ENCODE peak calls at places on chromosomes 13 and 19, in eight cellular contexts. N is A673; G is Calu3; Z is GM10248; I is CD4-positive, alpha-beta T cell; Q is astrocyte of the cerebellum; Y is uterus; D is tibial nerve. O is an unnamed sample.

GRCh38 chr13:42656136-42656535 is 82.2 kb downstream of the TNFSF11 start:
- DNase-seq in N (no peak), G (no peak), Z (no peak), I (no peak), Q (no peak), Y (no peak), D (no peak), O (no peak)

GRCh38 chr13:47545630-47546029 is 455.4 kb downstream of the SUCLA2 start:
- DNase-seq in N (no peak), G (no peak), Z (no peak), I (no peak), Q (no peak), Y (no peak), D (no peak), O (no peak)

GRCh38 chr13:49516467-49516866 is 20.7 kb downstream of the PHF11 start:
- DNase-seq in N (no peak), G (no peak), Z (no peak), I (no peak), Q (no peak), Y (no peak), D (no peak), O (no peak)

GRCh38 chr19:2625434-2625833 is 77.1 kb downstream of the GNG7 start:
- DNase-seq in N (no peak), G (peak; percentile 28), Z (no peak), I (no peak), Q (no peak), Y (no peak), D (no peak), O (no peak)

GRCh38 chr19:55353803-55354697 is 469 bp downstream of the COX6B2 start:
- DNase-seq in N (peak; percentile 73), G (peak; percentile 84), Z (peak; percentile 86), I (peak; percentile 50), Q (no peak), Y (peak; percentile 65), D (no peak), O (peak; percentile 89)

GRCh38 chr19:39878398-39878797 is 32.2 kb upstream of the FBL start:
- DNase-seq in N (no peak), G (no peak), Z (no peak), I (no peak), Q (no peak), Y (no peak), D (no peak), O (peak; percentile 51)

GRCh38 chr19:44757057-44757734 is 8.7 kb downstream of the BCL3 start:
- DNase-seq in N (peak; percentile 65), G (no peak), Z (no peak), I (no peak), Q (no peak), Y (peak; percentile 78), D (peak; percentile 60), O (no peak)

GRCh38 chr19:46661735-46662592 is 982 bp upstream of the DACT3 start:
- DNase-seq in N (peak; percentile 92), G (peak; percentile 87), Z (peak; percentile 79), I (peak; percentile 72), Q (peak; percentile 81), Y (peak; percentile 86), D (peak; percentile 66), O (peak; percentile 81)

GRCh38 chr19:57242821-57243220 is 2.4 kb downstream of the ZNF805 start:
- DNase-seq in N (no peak), G (no peak), Z (no peak), I (no peak), Q (no peak), Y (no peak), D (no peak), O (no peak)

GRCh38 chr19:13906525-13906904 is 514 bp downstream of the CC2D1A start:
- DNase-seq in N (no peak), G (peak; percentile 36), Z (no peak), I (peak; percentile 33), Q (no peak), Y (no peak), D (no peak), O (peak; percentile 53)

GRCh38 chr19:12364391-12365093 is 941 bp downstream of the ZNF442 start:
- DNase-seq in N (peak; percentile 4), G (peak; percentile 2), Z (peak; percentile 29), I (no peak), Q (no peak), Y (peak; percentile 18), D (no peak), O (peak; percentile 56)

GRCh38 chr19:57068921-57069697 is 50.7 kb upstream of the USP29 start:
- DNase-seq in N (peak; percentile 53), G (no peak), Z (no peak), I (no peak), Q (no peak), Y (peak; percentile 73), D (no peak), O (no peak)

GRCh38 chr19:11418166-11418517 is 972 bp downstream of the RGL3 start:
- DNase-seq in N (no peak), G (no peak), Z (no peak), I (no peak), Q (no peak), Y (no peak), D (no peak), O (no peak)

DNA sequence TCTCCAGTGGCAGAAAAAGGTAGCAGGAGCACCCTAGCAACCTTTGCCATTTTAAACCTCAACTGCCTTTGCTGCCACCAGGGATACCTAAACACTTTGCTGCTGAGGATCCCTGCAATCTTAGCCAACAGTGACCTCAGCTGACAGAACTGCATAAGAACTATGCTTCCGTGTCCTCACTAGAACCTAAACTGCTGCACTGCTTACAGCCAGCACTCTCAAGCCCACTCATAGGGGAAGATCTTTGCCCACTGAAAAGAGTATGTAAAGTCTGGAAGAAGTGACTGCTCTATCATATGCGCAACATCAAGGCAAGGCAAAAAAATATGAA is 270.0 kb upstream of the PCDH20 start:
- DNase-seq in N (peak; percentile 48), G (no peak), Z (no peak), I (no peak), Q (no peak), Y (no peak), D (no peak), O (no peak)
- TF ChIP-seq CTCF in N (peak; percentile 54), G (no peak), Z (no peak), I (no peak), Q (no peak), Y (no peak), D (no peak), O (no peak)

DNA sequence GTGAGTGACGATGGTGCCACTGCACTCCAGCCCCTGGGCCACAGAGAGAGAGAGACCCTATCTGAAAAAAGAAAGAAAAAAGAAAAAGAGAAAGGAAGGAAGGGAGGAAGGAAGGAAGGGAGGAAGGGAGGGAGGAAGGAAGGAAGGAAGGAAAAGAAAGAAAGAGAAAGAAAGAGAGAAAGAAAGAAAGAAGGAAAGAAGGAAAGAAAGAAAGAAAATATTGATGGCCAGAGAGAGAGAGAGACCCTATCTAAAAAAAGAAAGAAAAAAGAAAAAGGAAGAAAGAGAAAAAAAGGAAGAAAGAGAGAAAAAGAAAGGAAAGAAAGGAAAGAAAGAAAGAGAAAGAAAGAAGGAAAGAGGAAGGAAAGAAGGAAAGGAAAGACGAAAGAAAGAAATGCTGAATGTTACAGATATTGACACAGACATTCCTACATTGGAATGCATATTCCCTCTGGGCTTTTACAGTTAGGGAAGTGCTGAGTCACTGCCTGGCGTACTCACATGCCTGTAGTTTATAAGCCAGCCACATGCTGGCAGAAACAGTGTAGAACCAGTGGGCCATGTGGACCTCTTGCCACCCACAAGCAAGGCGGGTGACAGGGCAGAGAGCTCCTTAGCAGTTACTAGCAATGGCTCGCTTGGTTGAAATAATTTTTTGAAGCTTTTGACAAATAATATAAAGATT is 34.6 kb upstream of the SLC46A3 start:
- DNase-seq in N (peak; percentile 90), G (peak; percentile 30), Z (no peak), I (no peak), Q (peak; percentile 77), Y (no peak), D (peak; percentile 16), O (no peak)
- TF ChIP-seq CTCF in N (no peak), G (no peak), Z (no peak), I (no peak), Q (peak; percentile 19), Y (no peak), D (no peak), O (no peak)

GRCh38 chr19:19615086-19615485 is 3.4 kb downstream of the PBX4 start:
- DNase-seq in N (no peak), G (no peak), Z (no peak), I (peak; percentile 25), Q (no peak), Y (no peak), D (no peak), O (no peak)

GRCh38 chr19:19619121-19619848 is 798 bp upstream of the PBX4 start:
- DNase-seq in N (no peak), G (no peak), Z (peak; percentile 2), I (no peak), Q (no peak), Y (no peak), D (no peak), O (no peak)

GRCh38 chr19:19623383-19623782 is 4.6 kb downstream of the LPAR2 start:
- DNase-seq in N (no peak), G (no peak), Z (no peak), I (no peak), Q (no peak), Y (no peak), D (no peak), O (no peak)

GRCh38 chr19:19619849-19620210 is 1.3 kb upstream of the PBX4 start:
- DNase-seq in N (no peak), G (no peak), Z (no peak), I (no peak), Q (no peak), Y (no peak), D (no peak), O (no peak)

DNA sequence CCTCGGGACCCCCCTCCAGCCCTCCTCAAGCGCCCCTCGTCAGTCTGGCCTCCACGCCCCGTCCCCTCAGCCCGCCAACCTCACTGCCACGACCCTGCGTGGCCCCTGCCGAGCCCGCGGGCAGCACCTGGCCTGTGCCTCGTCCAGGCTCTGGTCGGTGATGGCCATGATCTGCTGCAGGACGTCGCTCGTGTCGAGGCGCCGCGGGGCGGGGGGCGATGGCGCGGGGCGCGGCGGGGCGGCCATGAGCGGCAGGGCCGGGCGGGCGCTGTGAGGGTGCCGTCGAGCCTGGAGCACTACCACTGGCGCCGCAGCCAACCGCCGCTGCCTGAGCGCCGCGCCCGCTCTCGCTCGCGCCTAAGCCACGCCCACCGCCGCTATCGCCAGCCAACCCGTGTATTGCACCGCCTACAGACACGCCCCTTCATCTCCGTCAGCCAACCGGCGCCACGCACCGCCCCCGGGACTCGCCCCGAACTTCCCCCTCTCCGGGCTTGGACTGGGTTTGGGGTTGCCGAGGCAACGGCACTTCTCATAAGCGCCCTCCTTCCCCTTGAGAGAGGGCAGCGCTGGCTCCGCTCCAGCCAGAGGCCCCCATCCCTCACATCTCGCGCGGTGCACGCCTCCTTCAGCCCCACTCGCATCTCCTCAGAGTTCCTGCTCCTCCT is at the start of gene PBX4:
- DNase-seq in N (peak; percentile 97), G (peak; percentile 94), Z (peak; percentile 99), I (peak; percentile 99), Q (peak; percentile 63), Y (peak; percentile 76), D (peak; percentile 89), O (peak; percentile 99)
- TF ChIP-seq CTCF in N (no peak), G (no peak), Z (no peak), I (no peak), Q (no peak), Y (no peak), D (no peak), O (no peak)

DNA sequence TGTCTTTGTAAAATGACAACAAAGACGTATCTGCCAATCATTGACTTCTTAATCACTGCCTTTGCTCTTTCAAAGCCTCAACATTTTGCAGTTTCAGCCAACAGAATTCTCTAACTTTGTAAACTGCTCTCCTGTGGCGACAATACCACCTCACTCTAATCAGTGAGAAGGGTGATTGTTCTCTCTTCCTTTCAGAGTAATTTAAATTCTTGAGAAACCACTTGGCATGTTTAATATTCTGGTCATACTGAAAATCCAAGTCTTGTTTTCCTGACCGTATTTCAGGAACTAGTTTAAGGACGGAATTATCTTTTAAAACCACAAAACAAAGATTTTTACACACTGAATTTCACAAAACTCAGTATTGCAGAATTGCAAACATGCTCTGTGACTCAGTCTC is 5.2 kb upstream of the CDC16 start:
- DNase-seq in N (no peak), G (no peak), Z (no peak), I (no peak), Q (peak; percentile 28), Y (no peak), D (no peak), O (no peak)
- TF ChIP-seq CTCF in N (no peak), G (no peak), Z (no peak), I (no peak), Q (no peak), Y (no peak), D (no peak), O (no peak)